ENCODE peak calls at places on chromosomes 13 and 19, in seven cellular contexts. One of them, this sample, is unnamed.

GRCh38 chr19:18044825-18045304 is 36.9 kb downstream of the ARRDC2 start:
- DNase-seq in astrocyte: peak; percentile 44
- DNase-seq in tibial artery: peak; percentile 90
- DNase-seq in A549: no peak
- DNase-seq in breast epithelium: peak; percentile 73
- DNase-seq in small intestine: peak; percentile 85
- DNase-seq in thoracic aorta: no peak
- DNase-seq in this sample: no peak

GRCh38 chr13:94198666-94199065 is 280.8 kb downstream of the DCT start:
- DNase-seq in astrocyte: peak; percentile 64
- DNase-seq in tibial artery: no peak
- DNase-seq in A549: no peak
- DNase-seq in breast epithelium: no peak
- DNase-seq in small intestine: no peak
- DNase-seq in thoracic aorta: no peak
- DNase-seq in this sample: no peak

GRCh38 chr19:7488736-7489353 is at the start of gene PEX11G:
- DNase-seq in astrocyte: peak; percentile 72
- DNase-seq in tibial artery: peak; percentile 94
- DNase-seq in A549: peak; percentile 93
- DNase-seq in breast epithelium: peak; percentile 90
- DNase-seq in small intestine: peak; percentile 92
- DNase-seq in thoracic aorta: peak; percentile 45
- DNase-seq in this sample: peak; percentile 91

GRCh38 chr19:7669641-7670040 is 792 bp downstream of the RETN start:
- DNase-seq in astrocyte: no peak
- DNase-seq in tibial artery: no peak
- DNase-seq in A549: no peak
- DNase-seq in breast epithelium: no peak
- DNase-seq in small intestine: no peak
- DNase-seq in thoracic aorta: no peak
- DNase-seq in this sample: no peak

GRCh38 chr19:41945135-41945766 is 13.9 kb downstream of the RABAC1 start:
- DNase-seq in astrocyte: no peak
- DNase-seq in tibial artery: no peak
- DNase-seq in A549: no peak
- DNase-seq in breast epithelium: no peak
- DNase-seq in small intestine: peak; percentile 77
- DNase-seq in thoracic aorta: no peak
- DNase-seq in this sample: no peak

GRCh38 chr13:30394798-30395191 is 27.5 kb upstream of the UBE2L5 start:
- DNase-seq in astrocyte: no peak
- DNase-seq in tibial artery: no peak
- DNase-seq in A549: no peak
- DNase-seq in breast epithelium: no peak
- DNase-seq in small intestine: peak; percentile 64
- DNase-seq in thoracic aorta: no peak
- DNase-seq in this sample: no peak

GRCh38 chr13:99034333-99035085 is 56.6 kb upstream of the DOCK9 start:
- DNase-seq in astrocyte: no peak
- DNase-seq in tibial artery: no peak
- DNase-seq in A549: no peak
- DNase-seq in breast epithelium: no peak
- DNase-seq in small intestine: no peak
- DNase-seq in thoracic aorta: no peak
- DNase-seq in this sample: no peak

GRCh38 chr19:33063356-33064116 is 1.2 kb downstream of the RHPN2 start:
- DNase-seq in astrocyte: no peak
- DNase-seq in tibial artery: no peak
- DNase-seq in A549: no peak
- DNase-seq in breast epithelium: no peak
- DNase-seq in small intestine: peak; percentile 87
- DNase-seq in thoracic aorta: no peak
- DNase-seq in this sample: peak; percentile 63

GRCh38 chr13:39773833-39774232 is 118.4 kb downstream of the COG6 start:
- DNase-seq in astrocyte: peak; percentile 82
- DNase-seq in tibial artery: no peak
- DNase-seq in A549: no peak
- DNase-seq in breast epithelium: no peak
- DNase-seq in small intestine: no peak
- DNase-seq in thoracic aorta: no peak
- DNase-seq in this sample: no peak

GRCh38 chr13:46831588-46832194 is 34.7 kb upstream of the ESD start:
- DNase-seq in astrocyte: peak; percentile 18
- DNase-seq in tibial artery: no peak
- DNase-seq in A549: peak; percentile 5
- DNase-seq in breast epithelium: no peak
- DNase-seq in small intestine: peak; percentile 27
- DNase-seq in thoracic aorta: no peak
- DNase-seq in this sample: peak; percentile 69

GRCh38 chr13:44734204-44734707 is 158.1 kb upstream of the TSC22D1 start:
- DNase-seq in astrocyte: peak; percentile 46
- DNase-seq in tibial artery: no peak
- DNase-seq in A549: no peak
- DNase-seq in breast epithelium: peak; percentile 85
- DNase-seq in small intestine: no peak
- DNase-seq in thoracic aorta: no peak
- DNase-seq in this sample: no peak

GRCh38 chr13:107582171-107582570 is 633.2 kb downstream of the LIG4 start:
- DNase-seq in astrocyte: no peak
- DNase-seq in tibial artery: no peak
- DNase-seq in A549: no peak
- DNase-seq in breast epithelium: no peak
- DNase-seq in small intestine: no peak
- DNase-seq in thoracic aorta: no peak
- DNase-seq in this sample: no peak

GRCh38 chr13:87925006-87925405 is 253.8 kb downstream of the SLITRK5 start:
- DNase-seq in astrocyte: no peak
- DNase-seq in tibial artery: no peak
- DNase-seq in A549: no peak
- DNase-seq in breast epithelium: no peak
- DNase-seq in small intestine: no peak
- DNase-seq in thoracic aorta: no peak
- DNase-seq in this sample: no peak

GRCh38 chr13:92967923-92968322 is 258.7 kb upstream of the GPC6 start:
- DNase-seq in astrocyte: no peak
- DNase-seq in tibial artery: no peak
- DNase-seq in A549: no peak
- DNase-seq in breast epithelium: no peak
- DNase-seq in small intestine: no peak
- DNase-seq in thoracic aorta: no peak
- DNase-seq in this sample: no peak

GRCh38 chr19:16117594-16118033 is 5.9 kb downstream of the RAB8A start:
- DNase-seq in astrocyte: no peak
- DNase-seq in tibial artery: no peak
- DNase-seq in A549: no peak
- DNase-seq in breast epithelium: no peak
- DNase-seq in small intestine: no peak
- DNase-seq in thoracic aorta: no peak
- DNase-seq in this sample: no peak

GRCh38 chr19:32598022-32598421 is 17.0 kb downstream of the PDCD5 start:
- DNase-seq in astrocyte: no peak
- DNase-seq in tibial artery: peak; percentile 35
- DNase-seq in A549: no peak
- DNase-seq in breast epithelium: no peak
- DNase-seq in small intestine: no peak
- DNase-seq in thoracic aorta: no peak
- DNase-seq in this sample: no peak

GRCh38 chr13:112106467-112107141 is 39.7 kb downstream of the SOX1 start:
- DNase-seq in astrocyte: no peak
- DNase-seq in tibial artery: no peak
- DNase-seq in A549: no peak
- DNase-seq in breast epithelium: no peak
- DNase-seq in small intestine: no peak
- DNase-seq in thoracic aorta: no peak
- DNase-seq in this sample: no peak

GRCh38 chr19:45075215-45076028 is 856 bp downstream of the ZNF296 start:
- DNase-seq in astrocyte: no peak
- DNase-seq in tibial artery: peak; percentile 88
- DNase-seq in A549: peak; percentile 86
- DNase-seq in breast epithelium: peak; percentile 83
- DNase-seq in small intestine: peak; percentile 94
- DNase-seq in thoracic aorta: no peak
- DNase-seq in this sample: peak; percentile 85

GRCh38 chr13:93948523-93948922 is 531.0 kb downstream of the DCT start:
- DNase-seq in astrocyte: no peak
- DNase-seq in tibial artery: no peak
- DNase-seq in A549: no peak
- DNase-seq in breast epithelium: no peak
- DNase-seq in small intestine: no peak
- DNase-seq in thoracic aorta: no peak
- DNase-seq in this sample: no peak

GRCh38 chr13:44818428-44818827 is 170.8 kb downstream of the NUFIP1 start:
- DNase-seq in astrocyte: no peak
- DNase-seq in tibial artery: no peak
- DNase-seq in A549: no peak
- DNase-seq in breast epithelium: no peak
- DNase-seq in small intestine: no peak
- DNase-seq in thoracic aorta: no peak
- DNase-seq in this sample: peak; percentile 13

GRCh38 chr19:54201980-54202379 is 1.3 kb downstream of the RPS9 start:
- DNase-seq in astrocyte: no peak
- DNase-seq in tibial artery: no peak
- DNase-seq in A549: no peak
- DNase-seq in breast epithelium: no peak
- DNase-seq in small intestine: no peak
- DNase-seq in thoracic aorta: no peak
- DNase-seq in this sample: no peak

GRCh38 chr19:34429553-34429952 is 1.4 kb downstream of the UBA2 start:
- DNase-seq in astrocyte: no peak
- DNase-seq in tibial artery: no peak
- DNase-seq in A549: no peak
- DNase-seq in breast epithelium: no peak
- DNase-seq in small intestine: no peak
- DNase-seq in thoracic aorta: no peak
- DNase-seq in this sample: no peak

DNA sequence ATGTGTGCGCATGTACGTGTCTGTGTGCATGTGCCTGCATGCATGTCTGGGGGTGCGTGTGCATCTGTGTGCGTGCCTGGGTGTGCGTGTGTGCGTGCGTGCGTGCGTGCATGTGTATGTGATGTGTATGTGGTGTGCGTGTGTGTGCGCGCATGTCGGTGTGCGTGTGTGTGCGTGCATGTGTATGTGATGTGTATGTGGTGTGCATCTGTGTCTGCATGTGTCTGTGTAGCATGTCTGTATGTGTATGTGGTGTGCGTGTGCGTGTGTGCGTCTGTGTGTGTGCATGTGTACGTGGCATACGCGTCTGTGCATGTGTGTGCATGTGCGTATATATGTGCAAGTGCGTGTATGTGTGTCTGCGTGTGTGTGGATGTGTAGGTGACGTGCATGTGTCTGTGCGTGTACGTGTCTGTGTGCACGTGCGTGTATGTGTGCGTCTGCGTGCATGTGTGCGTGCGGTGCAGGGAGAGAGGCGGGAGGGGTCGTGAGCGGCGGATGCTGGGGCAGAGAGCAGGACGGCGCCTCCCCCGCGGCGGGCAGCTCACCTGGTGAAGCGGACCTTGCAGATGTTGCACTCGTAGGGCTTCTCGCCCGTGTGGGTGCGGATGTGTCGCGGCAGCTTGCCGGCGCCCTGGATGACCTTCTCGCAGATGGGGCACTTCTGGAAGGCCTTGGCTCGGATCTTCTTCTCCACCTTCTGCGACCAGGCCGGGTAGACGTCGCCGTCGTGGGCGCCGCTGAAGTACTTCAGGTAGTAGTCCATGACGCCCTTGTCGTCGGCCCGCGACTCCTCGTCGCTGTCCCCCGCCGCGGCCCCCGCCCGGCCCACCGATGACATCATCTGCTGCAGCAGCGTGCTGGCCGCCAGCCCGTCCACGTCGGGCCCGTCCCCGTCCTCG is 13.0 kb downstream of the ZBTB7A start:
- DNase-seq in astrocyte: no peak
- DNase-seq in tibial artery: no peak
- DNase-seq in A549: no peak
- DNase-seq in breast epithelium: no peak
- DNase-seq in small intestine: peak; percentile 63
- DNase-seq in thoracic aorta: no peak
- DNase-seq in this sample: no peak
- H3K4me3 ChIP-seq in astrocyte: no peak overlapping the region
- H3K4me3 ChIP-seq in tibial artery: no peak overlapping the region
- H3K4me3 ChIP-seq in A549: no peak overlapping the region
- H3K4me3 ChIP-seq in breast epithelium: peak overlapping the region; percentile 56
- H3K4me3 ChIP-seq in small intestine: no peak overlapping the region
- H3K4me3 ChIP-seq in thoracic aorta: peak overlapping the region; percentile 6
- H3K4me3 ChIP-seq in this sample: no peak overlapping the region

GRCh38 chr19:4985551-4985991 is 16.7 kb downstream of the KDM4B start:
- DNase-seq in astrocyte: no peak
- DNase-seq in tibial artery: no peak
- DNase-seq in A549: no peak
- DNase-seq in breast epithelium: no peak
- DNase-seq in small intestine: no peak
- DNase-seq in thoracic aorta: no peak
- DNase-seq in this sample: no peak
- H3K4me1 ChIP-seq in astrocyte: peaks cover 20% of the 10 kb centered on the region
- H3K4me1 ChIP-seq in tibial artery: peaks cover 39% of the 10 kb centered on the region
- H3K4me1 ChIP-seq in A549: peaks cover 5% of the 10 kb centered on the region
- H3K4me1 ChIP-seq in breast epithelium: peaks cover 4% of the 10 kb centered on the region
- H3K4me1 ChIP-seq in small intestine: no peaks in the 10 kb centered on the region
- H3K4me1 ChIP-seq in thoracic aorta: peaks cover 32% of the 10 kb centered on the region
- H3K4me1 ChIP-seq in this sample: no peaks in the 10 kb centered on the region

GRCh38 chr19:50314724-50315700 is 14.2 kb downstream of the KCNC3 start:
- DNase-seq in astrocyte: no peak
- DNase-seq in tibial artery: no peak
- DNase-seq in A549: no peak
- DNase-seq in breast epithelium: no peak
- DNase-seq in small intestine: no peak
- DNase-seq in thoracic aorta: no peak
- DNase-seq in this sample: no peak
- H3K4me3 ChIP-seq in astrocyte: no peak overlapping the region
- H3K4me3 ChIP-seq in tibial artery: no peak overlapping the region
- H3K4me3 ChIP-seq in A549: peak overlapping the region; percentile 46
- H3K4me3 ChIP-seq in breast epithelium: peak overlapping the region; percentile 38
- H3K4me3 ChIP-seq in small intestine: no peak overlapping the region
- H3K4me3 ChIP-seq in thoracic aorta: no peak overlapping the region
- H3K4me3 ChIP-seq in this sample: no peak overlapping the region

GRCh38 chr13:110421696-110422395 is 114.8 kb downstream of the COL4A2 start:
- DNase-seq in astrocyte: peak; percentile 98
- DNase-seq in tibial artery: no peak
- DNase-seq in A549: no peak
- DNase-seq in breast epithelium: no peak
- DNase-seq in small intestine: no peak
- DNase-seq in thoracic aorta: no peak
- DNase-seq in this sample: no peak

GRCh38 chr13:110419391-110419791 is 112.3 kb downstream of the COL4A2 start:
- DNase-seq in astrocyte: peak; percentile 95
- DNase-seq in tibial artery: no peak
- DNase-seq in A549: peak; percentile 58
- DNase-seq in breast epithelium: no peak
- DNase-seq in small intestine: no peak
- DNase-seq in thoracic aorta: no peak
- DNase-seq in this sample: no peak

GRCh38 chr13:110419946-110420345 is 112.9 kb downstream of the COL4A2 start:
- DNase-seq in astrocyte: no peak
- DNase-seq in tibial artery: no peak
- DNase-seq in A549: no peak
- DNase-seq in breast epithelium: no peak
- DNase-seq in small intestine: no peak
- DNase-seq in thoracic aorta: no peak
- DNase-seq in this sample: no peak

GRCh38 chr13:110421061-110421460 is 114.0 kb downstream of the COL4A2 start:
- DNase-seq in astrocyte: peak; percentile 46
- DNase-seq in tibial artery: no peak
- DNase-seq in A549: no peak
- DNase-seq in breast epithelium: no peak
- DNase-seq in small intestine: no peak
- DNase-seq in thoracic aorta: no peak
- DNase-seq in this sample: no peak

GRCh38 chr13:110420626-110421025 is 113.5 kb downstream of the COL4A2 start:
- DNase-seq in astrocyte: no peak
- DNase-seq in tibial artery: no peak
- DNase-seq in A549: no peak
- DNase-seq in breast epithelium: no peak
- DNase-seq in small intestine: no peak
- DNase-seq in thoracic aorta: no peak
- DNase-seq in this sample: no peak
- H3K4me1 ChIP-seq in astrocyte: peaks cover 56% of the 10 kb centered on the region
- H3K4me1 ChIP-seq in tibial artery: peaks cover 98% of the 10 kb centered on the region
- H3K4me1 ChIP-seq in A549: peaks cover 40% of the 10 kb centered on the region
- H3K4me1 ChIP-seq in breast epithelium: no peaks in the 10 kb centered on the region
- H3K4me1 ChIP-seq in small intestine: no peaks in the 10 kb centered on the region
- H3K4me1 ChIP-seq in thoracic aorta: peaks cover 94% of the 10 kb centered on the region
- H3K4me1 ChIP-seq in this sample: no peaks in the 10 kb centered on the region